ENCODE peak calls at places on chromosome 5, in nine cellular contexts. M is GM12892, E is adrenal gland, D is HCT116, H is A549, P is sigmoid colon, G is H54, O is heart left ventricle, W is body of pancreas. Y is an unnamed sample.

GRCh38 chr5:151706906-151707305 is 20.2 kb upstream of the SPARC start:
- DNase-seq in O (no peak), W (no peak), M (no peak), D (no peak), G (no peak), E (no peak), P (no peak), H (no peak), Y (no peak)

GRCh38 chr5:106875591-106876297 is 795.0 kb downstream of the EFNA5 start:
- DNase-seq in P (no peak), M (no peak), G (peak), W (peak), E (peak), H (peak), D (peak), O (no peak), Y (peak)

GRCh38 chr5:180128671-180129261 is 57.2 kb upstream of the RNF130 start:
- DNase-seq in D (no peak), E (no peak), H (no peak), M (no peak), O (no peak), W (no peak), G (no peak), P (no peak), Y (no peak)

GRCh38 chr5:150085191-150085912 is 1.0 kb downstream of the CSF1R start:
- DNase-seq in D (no peak), H (no peak), E (no peak), O (peak), M (no peak), G (no peak), P (no peak), W (no peak), Y (no peak)

GRCh38 chr5:168607946-168608345 is 28.8 kb upstream of the PANK3 start:
- DNase-seq in O (no peak), W (no peak), D (no peak), P (no peak), H (no peak), M (no peak), G (no peak), E (no peak), Y (no peak)

GRCh38 chr5:169796731-169797130 is 159.7 kb downstream of the DOCK2 start:
- DNase-seq in O (no peak), G (no peak), W (no peak), E (no peak), P (no peak), M (no peak), D (no peak), H (no peak), Y (no peak)

GRCh38 chr5:10539685-10539998 is 24.2 kb upstream of the ANKRD33B start:
- DNase-seq in W (no peak), E (no peak), H (no peak), P (peak), M (no peak), O (no peak), D (no peak), G (no peak), Y (no peak)

GRCh38 chr5:174295736-174296481 is 250.4 kb downstream of the NSG2 start:
- DNase-seq in O (no peak), H (no peak), G (no peak), W (no peak), D (no peak), M (no peak), E (no peak), P (no peak), Y (no peak)

GRCh38 chr5:148928141-148928540 is 101.7 kb downstream of the ADRB2 start:
- DNase-seq in E (no peak), G (no peak), H (no peak), O (no peak), P (no peak), M (no peak), D (no peak), W (no peak), Y (no peak)

DNA sequence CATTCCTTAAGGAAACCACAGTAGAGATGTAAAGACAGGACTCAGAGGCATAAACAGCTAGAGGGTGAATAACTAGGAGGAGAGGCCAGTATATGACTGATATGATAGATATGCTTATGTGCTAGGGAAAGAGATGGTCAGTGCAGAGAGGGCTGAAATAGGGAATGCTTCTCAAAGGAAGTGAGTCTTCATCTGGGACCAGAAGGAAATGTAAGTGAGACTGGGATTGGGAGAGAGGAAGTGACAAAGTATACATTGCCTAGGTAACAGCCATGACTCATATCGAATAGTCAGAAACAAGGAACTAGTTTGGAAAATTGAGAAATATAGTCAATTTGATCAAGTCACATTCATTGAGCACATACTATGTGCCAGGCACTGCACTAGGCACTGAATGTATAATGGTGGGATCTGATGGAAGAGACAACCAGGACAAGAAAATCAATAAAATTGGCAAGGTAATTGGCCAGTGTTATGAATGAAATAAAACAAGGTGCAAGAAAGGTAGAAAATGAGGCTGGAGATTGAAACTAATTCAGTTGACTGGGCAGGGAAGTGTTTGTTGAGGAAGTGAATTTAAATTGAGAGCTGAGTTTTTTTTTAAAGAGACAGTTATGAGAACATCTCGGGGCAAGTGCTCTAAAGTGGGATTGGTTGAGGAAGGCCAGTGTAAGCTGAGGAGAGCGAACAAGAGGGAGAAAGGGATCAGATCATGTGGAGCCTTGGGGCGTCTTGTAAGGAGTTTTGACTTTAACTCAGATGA is 4.3 kb downstream of the ERAP2 start:
- DNase-seq in E (no peak), W (no peak), M (no peak), P (no peak), H (no peak), D (no peak), O (no peak), G (no peak), Y (no peak)
- TF ChIP-seq POLR2A in E (no peak), W (no peak), M (no peak), P (no peak), H (no peak), D (no peak), O (no peak), G (no peak), Y (no peak)

GRCh38 chr5:157747173-157747758 is 3.8 kb downstream of the LSM11 start:
- DNase-seq in M (no peak), W (no peak), D (no peak), G (no peak), P (no peak), E (no peak), H (no peak), O (no peak), Y (no peak)

GRCh38 chr5:157743163-157744054 is at the start of gene LSM11:
- DNase-seq in D (peak), O (peak), P (peak), W (peak), E (peak), H (peak), M (peak), G (peak), Y (peak)

GRCh38 chr5:157747766-157748700 is 4.5 kb downstream of the LSM11 start:
- DNase-seq in D (no peak), O (no peak), P (no peak), H (no peak), W (no peak), G (no peak), M (no peak), E (no peak), Y (no peak)

GRCh38 chr5:157745041-157745456 is 1.5 kb downstream of the LSM11 start:
- DNase-seq in W (no peak), G (no peak), E (no peak), O (no peak), M (no peak), D (no peak), P (no peak), H (no peak), Y (peak)

GRCh38 chr5:157744055-157745011 is 821 bp downstream of the LSM11 start:
- DNase-seq in W (peak), H (no peak), M (peak), E (peak), D (no peak), P (no peak), O (peak), G (no peak), Y (peak)
- TF ChIP-seq POLR2A in W (no peak), H (no peak), M (no peak), E (no peak), D (no peak), P (no peak), O (no peak), G (no peak), Y (peak)

GRCh38 chr5:73186976-73187375 is 14.0 kb downstream of the TMEM174 start:
- DNase-seq in G (no peak), E (no peak), P (no peak), W (no peak), M (no peak), H (no peak), O (no peak), D (no peak), Y (no peak)

GRCh38 chr5:73182282-73182681 is 9.3 kb downstream of the TMEM174 start:
- DNase-seq in D (no peak), G (no peak), W (no peak), P (no peak), H (no peak), M (no peak), O (no peak), E (no peak), Y (no peak)

GRCh38 chr5:73183000-73183399 is 10.0 kb downstream of the TMEM174 start:
- DNase-seq in M (no peak), E (no peak), H (no peak), W (no peak), D (no peak), P (no peak), G (no peak), O (no peak), Y (no peak)

GRCh38 chr5:73180561-73180960 is 7.6 kb downstream of the TMEM174 start:
- DNase-seq in M (no peak), H (no peak), D (no peak), W (no peak), E (no peak), G (no peak), P (no peak), O (no peak), Y (no peak)

GRCh38 chr5:73183491-73183891 is 10.5 kb downstream of the TMEM174 start:
- DNase-seq in G (no peak), D (no peak), P (no peak), H (no peak), E (no peak), W (no peak), M (no peak), O (no peak), Y (no peak)
- TF ChIP-seq POLR2A in G (no peak), D (no peak), P (no peak), H (no peak), E (no peak), W (no peak), M (no peak), O (no peak), Y (no peak)

DNA sequence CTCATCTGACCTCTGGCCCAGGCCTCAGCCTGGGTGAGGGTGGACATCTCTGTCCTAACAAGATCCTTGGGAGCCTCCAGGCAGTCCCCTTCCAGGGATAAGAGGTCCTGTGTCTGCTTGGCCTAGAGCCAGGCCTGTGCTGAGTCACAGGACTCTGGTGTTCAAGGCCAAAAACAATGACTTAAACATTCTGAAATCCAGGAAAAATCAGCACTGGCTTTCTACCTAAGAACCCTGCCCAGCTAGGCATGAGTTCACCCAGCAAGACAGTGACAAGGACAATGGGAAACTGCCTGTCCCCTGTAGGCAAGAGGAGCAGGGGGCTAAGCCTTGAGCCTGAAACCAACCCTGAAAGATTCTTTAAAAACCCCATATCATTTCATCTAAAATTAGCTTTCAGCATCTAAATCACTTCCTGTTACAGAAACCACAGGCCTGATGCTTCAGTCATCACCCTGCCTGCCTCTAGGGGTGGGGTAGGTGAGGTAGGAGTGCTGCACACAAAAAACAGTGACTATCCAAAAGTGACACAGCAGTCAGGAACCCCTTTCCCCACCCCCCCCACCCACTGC is 29.9 kb downstream of the CSF2 start:
- DNase-seq in O (peak), E (peak), D (peak), H (peak), M (peak), W (peak), P (peak), G (peak), Y (no peak)
- TF ChIP-seq POLR2A in O (no peak), E (no peak), D (no peak), H (no peak), M (peak), W (no peak), P (no peak), G (no peak), Y (no peak)

GRCh38 chr5:56169949-56170348 is 63.2 kb downstream of the ANKRD55 start:
- DNase-seq in W (no peak), H (no peak), O (no peak), D (no peak), G (no peak), E (no peak), M (no peak), P (no peak), Y (no peak)
- TF ChIP-seq POLR2A in W (no peak), H (no peak), O (no peak), D (no peak), G (no peak), E (no peak), M (no peak), P (no peak), Y (no peak)

GRCh38 chr5:96936431-96937221 is 746 bp downstream of the LNPEP start:
- DNase-seq in M (no peak), O (peak), H (peak), E (peak), W (peak), D (no peak), P (peak), G (peak), Y (peak)

GRCh38 chr5:96933764-96934163 is 2.1 kb upstream of the LNPEP start:
- DNase-seq in M (no peak), P (no peak), W (no peak), E (no peak), O (no peak), G (no peak), D (no peak), H (no peak), Y (no peak)

GRCh38 chr5:96934291-96934694 is 1.6 kb upstream of the LNPEP start:
- DNase-seq in W (peak), D (no peak), M (no peak), O (no peak), G (no peak), P (no peak), H (no peak), E (peak), Y (peak)

GRCh38 chr5:96935556-96936430 is at the start of gene LNPEP:
- DNase-seq in E (peak), D (peak), W (peak), O (peak), H (peak), P (peak), G (peak), M (peak), Y (peak)

GRCh38 chr5:96934695-96935555 is 955 bp upstream of the LNPEP start:
- DNase-seq in H (peak), P (peak), M (peak), W (peak), G (peak), O (peak), D (peak), E (peak), Y (peak)
- TF ChIP-seq POLR2A in H (peak), P (no peak), M (peak), W (peak), G (peak), O (no peak), D (peak), E (peak), Y (peak)

DNA sequence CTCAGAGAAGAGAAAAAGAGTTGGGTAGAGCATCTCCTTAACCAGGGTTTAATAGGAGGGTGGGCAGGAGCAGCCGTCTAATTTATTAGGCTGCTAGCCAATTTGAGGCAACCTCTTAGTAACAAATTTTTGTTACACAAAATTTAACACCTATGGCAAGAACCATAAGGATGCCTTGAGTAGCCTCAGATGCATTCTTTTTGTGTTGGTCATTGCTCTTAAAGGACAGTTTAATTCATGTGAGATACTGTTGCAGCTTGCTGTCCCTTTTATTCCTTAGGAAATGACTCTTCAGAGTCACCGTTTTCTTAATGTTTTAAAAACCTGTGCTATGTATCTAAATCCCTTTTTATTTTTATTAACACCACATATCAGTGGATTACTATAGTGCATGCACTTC is 255.1 kb downstream of the MAST4 start:
- DNase-seq in E (no peak), D (no peak), H (no peak), G (no peak), P (no peak), O (no peak), W (no peak), M (no peak), Y (no peak)
- TF ChIP-seq POLR2A in E (no peak), D (no peak), H (no peak), G (no peak), P (no peak), O (no peak), W (no peak), M (no peak), Y (no peak)

GRCh38 chr5:100539519-100539918 is 4.3 kb downstream of the FAM174A start:
- DNase-seq in M (no peak), P (no peak), H (no peak), W (no peak), E (no peak), D (no peak), G (no peak), O (no peak), Y (no peak)

GRCh38 chr5:100537946-100538345 is 2.8 kb downstream of the FAM174A start:
- DNase-seq in P (no peak), H (no peak), M (no peak), E (no peak), W (no peak), O (no peak), D (no peak), G (no peak), Y (no peak)

GRCh38 chr5:100535060-100536005 is at the start of gene FAM174A:
- DNase-seq in O (peak), W (peak), G (peak), H (peak), M (peak), D (peak), E (peak), P (peak), Y (peak)
- TF ChIP-seq POLR2A in O (no peak), W (no peak), G (peak), H (peak), M (peak), D (peak), E (peak), P (peak), Y (peak)

DNA sequence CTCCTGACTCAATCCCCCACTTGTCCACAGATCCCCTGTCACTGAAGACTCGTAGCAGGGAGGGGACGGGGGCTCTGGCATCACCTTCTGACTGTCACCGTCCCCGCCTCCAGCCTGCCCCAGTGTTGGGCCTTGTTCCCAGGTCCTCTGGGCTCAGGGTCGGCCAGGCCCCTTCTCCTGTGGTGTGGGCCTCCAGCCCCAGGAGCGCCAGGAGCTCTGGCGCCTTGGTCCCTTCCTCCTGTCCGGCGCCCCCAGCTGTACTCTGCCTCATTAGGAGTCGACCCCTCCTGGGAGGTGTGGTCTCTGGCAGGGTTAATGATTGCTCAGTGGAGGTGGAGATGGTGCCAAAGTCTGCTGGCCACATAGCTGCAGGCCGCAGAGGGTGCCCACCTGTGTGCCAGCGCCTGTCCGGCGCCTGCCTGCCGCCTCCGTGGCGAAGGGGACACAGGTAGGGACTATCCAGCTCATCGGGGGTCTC is at the start of gene CDHR2:
- DNase-seq in E (no peak), D (no peak), H (no peak), W (no peak), M (no peak), P (no peak), G (no peak), O (no peak), Y (no peak)
- TF ChIP-seq POLR2A in E (no peak), D (no peak), H (no peak), W (no peak), M (no peak), P (no peak), G (no peak), O (no peak), Y (no peak)

DNA sequence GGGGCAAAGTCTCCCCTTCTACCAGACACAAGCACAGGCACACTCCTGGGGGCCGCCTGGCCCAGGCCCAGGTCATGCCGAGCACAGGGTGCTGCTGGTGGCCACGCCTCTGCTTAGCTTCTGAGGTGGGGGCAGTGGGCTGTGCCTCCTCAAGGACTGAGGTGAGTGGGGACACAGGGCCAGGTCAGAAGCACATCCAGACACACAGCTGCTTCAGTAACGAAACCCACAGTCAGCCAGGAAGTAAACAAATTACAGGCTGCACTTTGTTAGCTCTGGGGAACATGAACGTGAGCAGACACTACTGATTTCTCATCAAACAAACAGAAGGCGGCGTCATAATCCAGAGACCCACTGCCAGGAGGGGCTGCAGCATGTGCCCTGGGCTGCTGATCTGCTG is 192.4 kb downstream of the HSPA4 start:
- DNase-seq in O (no peak), P (no peak), E (no peak), M (peak), G (no peak), W (no peak), D (no peak), H (no peak), Y (no peak)
- TF ChIP-seq POLR2A in O (no peak), P (no peak), E (no peak), M (no peak), G (no peak), W (no peak), D (no peak), H (no peak), Y (no peak)